ENCODE peak calls at places on chromosomes 11 and 22, in eight cellular contexts. One of them, this sample, is unnamed.

GRCh38 chr22:43234299-43234988 is 47.5 kb upstream of the TTLL12 start:
- DNase-seq in myocyte: no peak
- DNase-seq in dermis blood vessel endothelial cell: no peak
- DNase-seq in dermis microvascular lymphatic vessel endothelial cell: no peak
- DNase-seq in prostate gland: no peak
- DNase-seq in activated T-cell treated with anti-CD3 and anti-CD28 coated beads, Interleukin-2, amount 50 U/mL, for 72 hours: no peak
- DNase-seq in activated T-helper 1 cell treated with anti-CD3 and anti-CD28 coated beads, Interleukin-12 subunit alpha, Interleukin-12 subunit beta, Interleukin-2, Interleukin-4 antibody, amounts not matched to agents 30 ng/mL and 10 ng/mL and 1 ng/mL, durations not matched to agents 14 hours and 24 hours and 36 hours: no peak
- DNase-seq in spleen: no peak
- DNase-seq in this sample: no peak

GRCh38 chr11:65412271-65413076 is 10.1 kb upstream of the NEAT1 start:
- DNase-seq in activated T-helper 1 cell treated with anti-CD3 and anti-CD28 coated beads, Interleukin-12 subunit alpha, Interleukin-12 subunit beta, Interleukin-2, Interleukin-4 antibody, amounts not matched to agents 30 ng/mL and 10 ng/mL and 1 ng/mL, durations not matched to agents 14 hours and 24 hours and 36 hours: no peak
- DNase-seq in dermis microvascular lymphatic vessel endothelial cell: peak
- DNase-seq in activated T-cell treated with anti-CD3 and anti-CD28 coated beads, Interleukin-2, amount 50 U/mL, for 72 hours: no peak
- DNase-seq in prostate gland: no peak
- DNase-seq in spleen: peak
- DNase-seq in myocyte: no peak
- DNase-seq in dermis blood vessel endothelial cell: no peak
- DNase-seq in this sample: no peak

GRCh38 chr22:36413022-36413770 is 25.4 kb upstream of the MYH9 start:
- DNase-seq in spleen: no peak
- DNase-seq in dermis microvascular lymphatic vessel endothelial cell: no peak
- DNase-seq in dermis blood vessel endothelial cell: peak
- DNase-seq in prostate gland: no peak
- DNase-seq in activated T-cell treated with anti-CD3 and anti-CD28 coated beads, Interleukin-2, amount 50 U/mL, for 72 hours: no peak
- DNase-seq in activated T-helper 1 cell treated with anti-CD3 and anti-CD28 coated beads, Interleukin-12 subunit alpha, Interleukin-12 subunit beta, Interleukin-2, Interleukin-4 antibody, amounts not matched to agents 30 ng/mL and 10 ng/mL and 1 ng/mL, durations not matched to agents 14 hours and 24 hours and 36 hours: no peak
- DNase-seq in myocyte: peak
- DNase-seq in this sample: no peak

GRCh38 chr11:36566407-36567053 is 1.3 kb upstream of the RAG1 start:
- DNase-seq in activated T-helper 1 cell treated with anti-CD3 and anti-CD28 coated beads, Interleukin-12 subunit alpha, Interleukin-12 subunit beta, Interleukin-2, Interleukin-4 antibody, amounts not matched to agents 30 ng/mL and 10 ng/mL and 1 ng/mL, durations not matched to agents 14 hours and 24 hours and 36 hours: no peak
- DNase-seq in prostate gland: no peak
- DNase-seq in spleen: no peak
- DNase-seq in dermis blood vessel endothelial cell: no peak
- DNase-seq in myocyte: peak
- DNase-seq in dermis microvascular lymphatic vessel endothelial cell: no peak
- DNase-seq in activated T-cell treated with anti-CD3 and anti-CD28 coated beads, Interleukin-2, amount 50 U/mL, for 72 hours: no peak
- DNase-seq in this sample: no peak

GRCh38 chr11:9143726-9144125 is 52.3 kb upstream of the SCUBE2 start:
- DNase-seq in spleen: no peak
- DNase-seq in dermis microvascular lymphatic vessel endothelial cell: no peak
- DNase-seq in activated T-cell treated with anti-CD3 and anti-CD28 coated beads, Interleukin-2, amount 50 U/mL, for 72 hours: no peak
- DNase-seq in prostate gland: no peak
- DNase-seq in dermis blood vessel endothelial cell: no peak
- DNase-seq in activated T-helper 1 cell treated with anti-CD3 and anti-CD28 coated beads, Interleukin-12 subunit alpha, Interleukin-12 subunit beta, Interleukin-2, Interleukin-4 antibody, amounts not matched to agents 30 ng/mL and 10 ng/mL and 1 ng/mL, durations not matched to agents 14 hours and 24 hours and 36 hours: no peak
- DNase-seq in myocyte: peak
- DNase-seq in this sample: no peak

GRCh38 chr22:48796295-48797015 is 1031.2 kb downstream of the BRD1 start:
- DNase-seq in myocyte: no peak
- DNase-seq in activated T-cell treated with anti-CD3 and anti-CD28 coated beads, Interleukin-2, amount 50 U/mL, for 72 hours: no peak
- DNase-seq in prostate gland: no peak
- DNase-seq in spleen: no peak
- DNase-seq in dermis microvascular lymphatic vessel endothelial cell: no peak
- DNase-seq in activated T-helper 1 cell treated with anti-CD3 and anti-CD28 coated beads, Interleukin-12 subunit alpha, Interleukin-12 subunit beta, Interleukin-2, Interleukin-4 antibody, amounts not matched to agents 30 ng/mL and 10 ng/mL and 1 ng/mL, durations not matched to agents 14 hours and 24 hours and 36 hours: no peak
- DNase-seq in dermis blood vessel endothelial cell: no peak
- DNase-seq in this sample: no peak

GRCh38 chr11:64856382-64857227 is 12.2 kb upstream of the CDC42BPG start:
- DNase-seq in prostate gland: no peak
- DNase-seq in activated T-helper 1 cell treated with anti-CD3 and anti-CD28 coated beads, Interleukin-12 subunit alpha, Interleukin-12 subunit beta, Interleukin-2, Interleukin-4 antibody, amounts not matched to agents 30 ng/mL and 10 ng/mL and 1 ng/mL, durations not matched to agents 14 hours and 24 hours and 36 hours: peak
- DNase-seq in dermis microvascular lymphatic vessel endothelial cell: peak
- DNase-seq in activated T-cell treated with anti-CD3 and anti-CD28 coated beads, Interleukin-2, amount 50 U/mL, for 72 hours: peak
- DNase-seq in spleen: no peak
- DNase-seq in myocyte: peak
- DNase-seq in dermis blood vessel endothelial cell: peak
- DNase-seq in this sample: peak

GRCh38 chr11:44766972-44767278 is 40.2 kb downstream of the TSPAN18 start:
- DNase-seq in spleen: no peak
- DNase-seq in myocyte: peak
- DNase-seq in activated T-helper 1 cell treated with anti-CD3 and anti-CD28 coated beads, Interleukin-12 subunit alpha, Interleukin-12 subunit beta, Interleukin-2, Interleukin-4 antibody, amounts not matched to agents 30 ng/mL and 10 ng/mL and 1 ng/mL, durations not matched to agents 14 hours and 24 hours and 36 hours: no peak
- DNase-seq in activated T-cell treated with anti-CD3 and anti-CD28 coated beads, Interleukin-2, amount 50 U/mL, for 72 hours: no peak
- DNase-seq in dermis microvascular lymphatic vessel endothelial cell: peak
- DNase-seq in prostate gland: no peak
- DNase-seq in dermis blood vessel endothelial cell: peak
- DNase-seq in this sample: no peak

GRCh38 chr22:33409134-33409533 is 351.0 kb upstream of the SYN3 start:
- DNase-seq in prostate gland: no peak
- DNase-seq in spleen: no peak
- DNase-seq in activated T-cell treated with anti-CD3 and anti-CD28 coated beads, Interleukin-2, amount 50 U/mL, for 72 hours: no peak
- DNase-seq in activated T-helper 1 cell treated with anti-CD3 and anti-CD28 coated beads, Interleukin-12 subunit alpha, Interleukin-12 subunit beta, Interleukin-2, Interleukin-4 antibody, amounts not matched to agents 30 ng/mL and 10 ng/mL and 1 ng/mL, durations not matched to agents 14 hours and 24 hours and 36 hours: no peak
- DNase-seq in dermis blood vessel endothelial cell: no peak
- DNase-seq in myocyte: no peak
- DNase-seq in dermis microvascular lymphatic vessel endothelial cell: no peak
- DNase-seq in this sample: no peak

GRCh38 chr22:19367763-19368367 is 63.7 kb downstream of the HIRA start:
- DNase-seq in dermis blood vessel endothelial cell: no peak
- DNase-seq in spleen: no peak
- DNase-seq in activated T-cell treated with anti-CD3 and anti-CD28 coated beads, Interleukin-2, amount 50 U/mL, for 72 hours: no peak
- DNase-seq in activated T-helper 1 cell treated with anti-CD3 and anti-CD28 coated beads, Interleukin-12 subunit alpha, Interleukin-12 subunit beta, Interleukin-2, Interleukin-4 antibody, amounts not matched to agents 30 ng/mL and 10 ng/mL and 1 ng/mL, durations not matched to agents 14 hours and 24 hours and 36 hours: no peak
- DNase-seq in myocyte: no peak
- DNase-seq in prostate gland: no peak
- DNase-seq in dermis microvascular lymphatic vessel endothelial cell: no peak
- DNase-seq in this sample: no peak

GRCh38 chr11:12288212-12288933 is 89.0 kb upstream of the PARVA start:
- DNase-seq in activated T-helper 1 cell treated with anti-CD3 and anti-CD28 coated beads, Interleukin-12 subunit alpha, Interleukin-12 subunit beta, Interleukin-2, Interleukin-4 antibody, amounts not matched to agents 30 ng/mL and 10 ng/mL and 1 ng/mL, durations not matched to agents 14 hours and 24 hours and 36 hours: no peak
- DNase-seq in myocyte: peak
- DNase-seq in activated T-cell treated with anti-CD3 and anti-CD28 coated beads, Interleukin-2, amount 50 U/mL, for 72 hours: peak
- DNase-seq in spleen: no peak
- DNase-seq in dermis microvascular lymphatic vessel endothelial cell: peak
- DNase-seq in dermis blood vessel endothelial cell: peak
- DNase-seq in prostate gland: peak
- DNase-seq in this sample: peak

GRCh38 chr22:22520020-22520656 is at the start of gene ZNF280A:
- DNase-seq in dermis microvascular lymphatic vessel endothelial cell: peak
- DNase-seq in activated T-cell treated with anti-CD3 and anti-CD28 coated beads, Interleukin-2, amount 50 U/mL, for 72 hours: no peak
- DNase-seq in activated T-helper 1 cell treated with anti-CD3 and anti-CD28 coated beads, Interleukin-12 subunit alpha, Interleukin-12 subunit beta, Interleukin-2, Interleukin-4 antibody, amounts not matched to agents 30 ng/mL and 10 ng/mL and 1 ng/mL, durations not matched to agents 14 hours and 24 hours and 36 hours: no peak
- DNase-seq in spleen: no peak
- DNase-seq in prostate gland: no peak
- DNase-seq in dermis blood vessel endothelial cell: peak
- DNase-seq in myocyte: no peak
- DNase-seq in this sample: no peak

GRCh38 chr22:42863349-42863911 is 6.4 kb upstream of the ARFGAP3 start:
- DNase-seq in dermis blood vessel endothelial cell: peak
- DNase-seq in spleen: no peak
- DNase-seq in activated T-helper 1 cell treated with anti-CD3 and anti-CD28 coated beads, Interleukin-12 subunit alpha, Interleukin-12 subunit beta, Interleukin-2, Interleukin-4 antibody, amounts not matched to agents 30 ng/mL and 10 ng/mL and 1 ng/mL, durations not matched to agents 14 hours and 24 hours and 36 hours: no peak
- DNase-seq in activated T-cell treated with anti-CD3 and anti-CD28 coated beads, Interleukin-2, amount 50 U/mL, for 72 hours: peak
- DNase-seq in myocyte: peak
- DNase-seq in prostate gland: no peak
- DNase-seq in dermis microvascular lymphatic vessel endothelial cell: peak
- DNase-seq in this sample: no peak

GRCh38 chr22:36873614-36874308 is 13.0 kb downstream of the NCF4 start:
- DNase-seq in dermis blood vessel endothelial cell: peak
- DNase-seq in prostate gland: peak
- DNase-seq in activated T-helper 1 cell treated with anti-CD3 and anti-CD28 coated beads, Interleukin-12 subunit alpha, Interleukin-12 subunit beta, Interleukin-2, Interleukin-4 antibody, amounts not matched to agents 30 ng/mL and 10 ng/mL and 1 ng/mL, durations not matched to agents 14 hours and 24 hours and 36 hours: peak
- DNase-seq in activated T-cell treated with anti-CD3 and anti-CD28 coated beads, Interleukin-2, amount 50 U/mL, for 72 hours: peak
- DNase-seq in myocyte: peak
- DNase-seq in dermis microvascular lymphatic vessel endothelial cell: peak
- DNase-seq in spleen: peak
- DNase-seq in this sample: peak

GRCh38 chr11:1217151-1217550 is 5.7 kb upstream of the MUC5B start:
- DNase-seq in myocyte: no peak
- DNase-seq in activated T-cell treated with anti-CD3 and anti-CD28 coated beads, Interleukin-2, amount 50 U/mL, for 72 hours: no peak
- DNase-seq in dermis blood vessel endothelial cell: no peak
- DNase-seq in spleen: no peak
- DNase-seq in dermis microvascular lymphatic vessel endothelial cell: no peak
- DNase-seq in activated T-helper 1 cell treated with anti-CD3 and anti-CD28 coated beads, Interleukin-12 subunit alpha, Interleukin-12 subunit beta, Interleukin-2, Interleukin-4 antibody, amounts not matched to agents 30 ng/mL and 10 ng/mL and 1 ng/mL, durations not matched to agents 14 hours and 24 hours and 36 hours: no peak
- DNase-seq in prostate gland: no peak
- DNase-seq in this sample: no peak

GRCh38 chr22:37739611-37740049 is 42.8 kb downstream of the TRIOBP start:
- DNase-seq in myocyte: no peak
- DNase-seq in activated T-cell treated with anti-CD3 and anti-CD28 coated beads, Interleukin-2, amount 50 U/mL, for 72 hours: no peak
- DNase-seq in activated T-helper 1 cell treated with anti-CD3 and anti-CD28 coated beads, Interleukin-12 subunit alpha, Interleukin-12 subunit beta, Interleukin-2, Interleukin-4 antibody, amounts not matched to agents 30 ng/mL and 10 ng/mL and 1 ng/mL, durations not matched to agents 14 hours and 24 hours and 36 hours: no peak
- DNase-seq in spleen: peak
- DNase-seq in prostate gland: no peak
- DNase-seq in dermis microvascular lymphatic vessel endothelial cell: no peak
- DNase-seq in dermis blood vessel endothelial cell: no peak
- DNase-seq in this sample: no peak

GRCh38 chr11:92642146-92642919 is 327.1 kb upstream of the MTNR1B start:
- DNase-seq in activated T-cell treated with anti-CD3 and anti-CD28 coated beads, Interleukin-2, amount 50 U/mL, for 72 hours: no peak
- DNase-seq in prostate gland: no peak
- DNase-seq in dermis microvascular lymphatic vessel endothelial cell: no peak
- DNase-seq in myocyte: no peak
- DNase-seq in activated T-helper 1 cell treated with anti-CD3 and anti-CD28 coated beads, Interleukin-12 subunit alpha, Interleukin-12 subunit beta, Interleukin-2, Interleukin-4 antibody, amounts not matched to agents 30 ng/mL and 10 ng/mL and 1 ng/mL, durations not matched to agents 14 hours and 24 hours and 36 hours: no peak
- DNase-seq in spleen: no peak
- DNase-seq in dermis blood vessel endothelial cell: no peak
- DNase-seq in this sample: no peak

GRCh38 chr11:100625041-100625440 is 62.0 kb upstream of the ARHGAP42 start:
- DNase-seq in dermis microvascular lymphatic vessel endothelial cell: no peak
- DNase-seq in activated T-helper 1 cell treated with anti-CD3 and anti-CD28 coated beads, Interleukin-12 subunit alpha, Interleukin-12 subunit beta, Interleukin-2, Interleukin-4 antibody, amounts not matched to agents 30 ng/mL and 10 ng/mL and 1 ng/mL, durations not matched to agents 14 hours and 24 hours and 36 hours: no peak
- DNase-seq in activated T-cell treated with anti-CD3 and anti-CD28 coated beads, Interleukin-2, amount 50 U/mL, for 72 hours: no peak
- DNase-seq in spleen: no peak
- DNase-seq in myocyte: peak
- DNase-seq in prostate gland: no peak
- DNase-seq in dermis blood vessel endothelial cell: no peak
- DNase-seq in this sample: no peak

GRCh38 chr11:111785886-111786412 is 19.8 kb upstream of the PPP2R1B start:
- DNase-seq in activated T-helper 1 cell treated with anti-CD3 and anti-CD28 coated beads, Interleukin-12 subunit alpha, Interleukin-12 subunit beta, Interleukin-2, Interleukin-4 antibody, amounts not matched to agents 30 ng/mL and 10 ng/mL and 1 ng/mL, durations not matched to agents 14 hours and 24 hours and 36 hours: no peak
- DNase-seq in dermis microvascular lymphatic vessel endothelial cell: no peak
- DNase-seq in prostate gland: no peak
- DNase-seq in myocyte: no peak
- DNase-seq in spleen: no peak
- DNase-seq in activated T-cell treated with anti-CD3 and anti-CD28 coated beads, Interleukin-2, amount 50 U/mL, for 72 hours: no peak
- DNase-seq in dermis blood vessel endothelial cell: no peak
- DNase-seq in this sample: no peak

GRCh38 chr11:129862123-129862522 is 33.3 kb downstream of the NFRKB start:
- DNase-seq in dermis blood vessel endothelial cell: no peak
- DNase-seq in spleen: no peak
- DNase-seq in myocyte: no peak
- DNase-seq in activated T-cell treated with anti-CD3 and anti-CD28 coated beads, Interleukin-2, amount 50 U/mL, for 72 hours: no peak
- DNase-seq in activated T-helper 1 cell treated with anti-CD3 and anti-CD28 coated beads, Interleukin-12 subunit alpha, Interleukin-12 subunit beta, Interleukin-2, Interleukin-4 antibody, amounts not matched to agents 30 ng/mL and 10 ng/mL and 1 ng/mL, durations not matched to agents 14 hours and 24 hours and 36 hours: no peak
- DNase-seq in prostate gland: no peak
- DNase-seq in dermis microvascular lymphatic vessel endothelial cell: no peak
- DNase-seq in this sample: no peak

GRCh38 chr11:121795206-121795605 is 320.8 kb downstream of the BLID start:
- DNase-seq in activated T-helper 1 cell treated with anti-CD3 and anti-CD28 coated beads, Interleukin-12 subunit alpha, Interleukin-12 subunit beta, Interleukin-2, Interleukin-4 antibody, amounts not matched to agents 30 ng/mL and 10 ng/mL and 1 ng/mL, durations not matched to agents 14 hours and 24 hours and 36 hours: no peak
- DNase-seq in activated T-cell treated with anti-CD3 and anti-CD28 coated beads, Interleukin-2, amount 50 U/mL, for 72 hours: no peak
- DNase-seq in myocyte: no peak
- DNase-seq in dermis microvascular lymphatic vessel endothelial cell: no peak
- DNase-seq in prostate gland: no peak
- DNase-seq in dermis blood vessel endothelial cell: no peak
- DNase-seq in spleen: no peak
- DNase-seq in this sample: no peak

GRCh38 chr22:18065256-18065655 is 12.5 kb upstream of the PEX26 start:
- DNase-seq in activated T-helper 1 cell treated with anti-CD3 and anti-CD28 coated beads, Interleukin-12 subunit alpha, Interleukin-12 subunit beta, Interleukin-2, Interleukin-4 antibody, amounts not matched to agents 30 ng/mL and 10 ng/mL and 1 ng/mL, durations not matched to agents 14 hours and 24 hours and 36 hours: no peak
- DNase-seq in prostate gland: no peak
- DNase-seq in myocyte: no peak
- DNase-seq in dermis microvascular lymphatic vessel endothelial cell: no peak
- DNase-seq in spleen: peak
- DNase-seq in activated T-cell treated with anti-CD3 and anti-CD28 coated beads, Interleukin-2, amount 50 U/mL, for 72 hours: no peak
- DNase-seq in dermis blood vessel endothelial cell: no peak
- DNase-seq in this sample: no peak

GRCh38 chr11:79062814-79063762 is 377.7 kb downstream of the TENM4 start:
- DNase-seq in dermis microvascular lymphatic vessel endothelial cell: peak
- DNase-seq in activated T-cell treated with anti-CD3 and anti-CD28 coated beads, Interleukin-2, amount 50 U/mL, for 72 hours: no peak
- DNase-seq in spleen: no peak
- DNase-seq in myocyte: no peak
- DNase-seq in prostate gland: no peak
- DNase-seq in dermis blood vessel endothelial cell: peak
- DNase-seq in activated T-helper 1 cell treated with anti-CD3 and anti-CD28 coated beads, Interleukin-12 subunit alpha, Interleukin-12 subunit beta, Interleukin-2, Interleukin-4 antibody, amounts not matched to agents 30 ng/mL and 10 ng/mL and 1 ng/mL, durations not matched to agents 14 hours and 24 hours and 36 hours: no peak
- DNase-seq in this sample: no peak